ENCODE peak calls at places on chromosomes 6 and 20, in eight cellular contexts. T is Caki2, N is NCI-H1436, X is EH, U is D341Med, E is NCI-H82, W is T-helper 1 cell, S is NCI-H1417. H is an unnamed sample.

GRCh38 chr6:72622094-72622540 is 253 bp downstream of the KCNQ5 start:
- DNase-seq in T (peak), N (peak), X (peak), U (peak), E (peak), W (peak), S (peak), H (no peak)

GRCh38 chr20:49775229-49775693 is 37.4 kb upstream of the SLC9A8 start:
- DNase-seq in T (peak), N (no peak), X (peak), U (no peak), E (peak), W (no peak), S (no peak), H (no peak)

GRCh38 chr6:28816909-28817807 is 106.6 kb downstream of the TRIM27 start:
- DNase-seq in T (peak), N (no peak), X (peak), U (no peak), E (peak), W (no peak), S (no peak), H (peak)

GRCh38 chr6:80356545-80356944 is 250.1 kb downstream of the BCKDHB start:
- DNase-seq in T (no peak), N (no peak), X (no peak), U (no peak), E (no peak), W (no peak), S (no peak), H (no peak)

GRCh38 chr20:13831476-13831875 is 46.6 kb downstream of the NDUFAF5 start:
- DNase-seq in T (no peak), N (no peak), X (no peak), U (no peak), E (no peak), W (no peak), S (no peak), H (no peak)

GRCh38 chr6:146770965-146771735 is 172.4 kb downstream of the ADGB start:
- DNase-seq in T (no peak), N (no peak), X (no peak), U (no peak), E (no peak), W (peak), S (no peak), H (no peak)

GRCh38 chr6:134223761-134224445 is 94.0 kb downstream of the SGK1 start:
- DNase-seq in T (peak), N (no peak), X (peak), U (no peak), E (no peak), W (no peak), S (no peak), H (peak)

GRCh38 chr20:57907131-57908083 is 197.6 kb upstream of the PMEPA1 start:
- DNase-seq in T (no peak), N (no peak), X (no peak), U (no peak), E (peak), W (no peak), S (no peak), H (no peak)

GRCh38 chr6:12286381-12287132 is 3.6 kb upstream of the EDN1 start:
- DNase-seq in T (no peak), N (no peak), X (peak), U (no peak), E (no peak), W (no peak), S (no peak), H (no peak)

GRCh38 chr20:37236462-37236861 is 25.2 kb downstream of the GHRH start:
- DNase-seq in T (no peak), N (no peak), X (no peak), U (no peak), E (no peak), W (no peak), S (no peak), H (no peak)